ENCODE peak calls at places on chromosomes 5 and 9, in four cellular contexts. J is heart right ventricle, V is left cardiac atrium, F is amniotic stem cell. Z is an unnamed sample.

GRCh38 chr9:136499071-136499934 is 16.5 kb upstream of the SEC16A start:
- DNase-seq in F (no peak), J (no peak), V (no peak), Z (no peak)

GRCh38 chr9:134435527-134436355 is 109.5 kb downstream of the RXRA start:
- DNase-seq in J (no peak), F (no peak), V (no peak), Z (no peak)

GRCh38 chr9:131668439-131669233 is 71.2 kb downstream of the RAPGEF1 start:
- DNase-seq in V (no peak), J (no peak), F (no peak), Z (peak; percentile 37)

GRCh38 chr9:119026120-119026519 is 343.1 kb downstream of the BRINP1 start:
- DNase-seq in J (peak; percentile 32), F (no peak), V (peak; percentile 50), Z (no peak)

GRCh38 chr5:85651744-85652143 is 966.0 kb upstream of the COX7C start:
- DNase-seq in J (no peak), V (no peak), F (no peak), Z (no peak)

GRCh38 chr5:10678236-10678635 is 82.8 kb downstream of the DAP start:
- DNase-seq in J (no peak), F (no peak), V (no peak), Z (no peak)

GRCh38 chr5:156497816-156498215 is 170.9 kb downstream of the SGCD start:
- DNase-seq in J (no peak), V (no peak), F (no peak), Z (no peak)

GRCh38 chr5:149265559-149265958 is 6.1 kb upstream of the AFAP1L1 start:
- DNase-seq in V (peak; percentile 52), F (peak; percentile 21), J (no peak), Z (no peak)

GRCh38 chr9:105854783-105855709 is 160.7 kb downstream of the TMEM38B start:
- DNase-seq in J (no peak), F (no peak), V (no peak), Z (no peak)

GRCh38 chr5:94693043-94693822 is 74.8 kb downstream of the SLF1 start:
- DNase-seq in V (no peak), F (peak; percentile 20), J (no peak), Z (no peak)

Z was measured in uterus.